ENCODE peak calls at places on chromosomes 13 and 19, in four cellular contexts. P, U, C and W are unnamed samples.

GRCh38 chr19:2594319-2594718 is 108.2 kb downstream of the GNG7 start:
- DNase-seq in P (no peak), U (no peak), C (no peak), W (no peak)

GRCh38 chr19:58558066-58558622 is at the start of gene UBE2M:
- DNase-seq in P (no peak), U (peak), C (no peak), W (no peak)

GRCh38 chr19:5585461-5586299 is 17.9 kb upstream of the TINCR start:
- DNase-seq in P (no peak), U (no peak), C (no peak), W (no peak)

GRCh38 chr19:42563352-42564210 is 31.1 kb downstream of the CEACAM8 start:
- DNase-seq in P (no peak), U (peak), C (peak), W (no peak)

GRCh38 chr19:14089412-14089661 is 1.2 kb downstream of the SAMD1 start:
- DNase-seq in P (no peak), U (no peak), C (no peak), W (no peak)

GRCh38 chr19:39408392-39409206 is 2.0 kb downstream of the ZFP36 start:
- DNase-seq in P (no peak), U (peak), C (peak), W (no peak)

GRCh38 chr13:84455143-84455905 is 573.0 kb upstream of the SLITRK1 start:
- DNase-seq in P (no peak), U (no peak), C (no peak), W (no peak)

GRCh38 chr13:109868583-109869311 is 82.4 kb upstream of the IRS2 start:
- DNase-seq in P (no peak), U (no peak), C (no peak), W (no peak)

GRCh38 chr13:49374585-49375290 is 69.1 kb downstream of the CAB39L start:
- DNase-seq in P (peak), U (no peak), C (no peak), W (no peak)

GRCh38 chr19:343451-343931 is 1.1 kb downstream of the MIER2 start:
- DNase-seq in P (no peak), U (no peak), C (no peak), W (no peak)

GRCh38 chr19:29467824-29468401 is 57.9 kb upstream of the VSTM2B start:
- DNase-seq in P (no peak), U (no peak), C (peak), W (no peak)

GRCh38 chr13:34155931-34156607 is 338.1 kb downstream of the RFC3 start:
- DNase-seq in P (no peak), U (no peak), C (peak), W (no peak)

GRCh38 chr13:36163809-36164308 is 32.7 kb upstream of the DCLK1 start:
- DNase-seq in P (peak), U (peak), C (peak), W (peak)

GRCh38 chr19:16542894-16543498 is 759 bp upstream of the CHERP start:
- DNase-seq in P (no peak), U (no peak), C (no peak), W (no peak)

GRCh38 chr13:21850013-21851006 is 179.4 kb downstream of the FGF9 start:
- DNase-seq in P (no peak), U (no peak), C (no peak), W (no peak)

GRCh38 chr19:48418317-48419064 is 25.0 kb downstream of the GRIN2D start:
- DNase-seq in P (no peak), U (no peak), C (no peak), W (no peak)

GRCh38 chr13:105278797-105279425 is 1256.6 kb downstream of the EFNB2 start:
- DNase-seq in P (no peak), U (no peak), C (no peak), W (no peak)

GRCh38 chr19:43476606-43477005 is 11.2 kb upstream of the LYPD3 start:
- DNase-seq in P (peak), U (no peak), C (no peak), W (peak)

GRCh38 chr13:84563611-84564010 is 681.3 kb upstream of the SLITRK1 start:
- DNase-seq in P (no peak), U (no peak), C (no peak), W (no peak)

GRCh38 chr13:48214519-48215121 is 18.4 kb upstream of the ITM2B start:
- DNase-seq in P (no peak), U (no peak), C (no peak), W (no peak)

GRCh38 chr13:76860706-76861105 is 25.5 kb downstream of the KCTD12 start:
- DNase-seq in P (no peak), U (no peak), C (no peak), W (no peak)

GRCh38 chr19:41705393-41706174 is 2.8 kb upstream of the CEACAM5 start:
- DNase-seq in P (no peak), U (peak), C (no peak), W (no peak)

GRCh38 chr19:35793381-35794165 is 18.2 kb downstream of the ARHGAP33 start:
- DNase-seq in P (no peak), U (no peak), C (no peak), W (no peak)

GRCh38 chr13:48318714-48319457 is 15.3 kb downstream of the RB1 start:
- DNase-seq in P (no peak), U (no peak), C (no peak), W (no peak)

GRCh38 chr19:46737761-46738171 is 8.1 kb upstream of the FKRP start:
- DNase-seq in P (no peak), U (no peak), C (no peak), W (no peak)

GRCh38 chr19:30909216-30909615 is 440.0 kb downstream of the TSHZ3 start:
- DNase-seq in P (no peak), U (no peak), C (no peak), W (no peak)

GRCh38 chr19:39138221-39139211 is 12.9 kb downstream of the PAK4 start:
- DNase-seq in P (no peak), U (no peak), C (no peak), W (no peak)

GRCh38 chr19:12994701-12995595 is at the start of gene NFIX:
- DNase-seq in P (no peak), U (peak), C (peak), W (no peak)

GRCh38 chr13:19864339-19865309 is 1.2 kb upstream of the ZMYM5 start:
- DNase-seq in P (no peak), U (peak), C (no peak), W (no peak)

GRCh38 chr19:53594811-53595509 is 36.8 kb upstream of the DPRX start:
- DNase-seq in P (no peak), U (no peak), C (no peak), W (no peak)

GRCh38 chr19:2769218-2769617 is 13.9 kb downstream of the SGTA start:
- DNase-seq in P (no peak), U (no peak), C (no peak), W (no peak)

GRCh38 chr13:108003626-108004025 is 211.7 kb downstream of the LIG4 start:
- DNase-seq in P (no peak), U (no peak), C (peak), W (no peak)

GRCh38 chr19:36058481-36059179 is 3.9 kb downstream of the WDR62 start:
- DNase-seq in P (no peak), U (no peak), C (no peak), W (no peak)

GRCh38 chr13:44104969-44105368 is 225.3 kb downstream of the LACC1 start:
- DNase-seq in P (no peak), U (no peak), C (no peak), W (no peak)

GRCh38 chr13:44108345-44108858 is 228.7 kb downstream of the LACC1 start:
- DNase-seq in P (no peak), U (peak), C (no peak), W (no peak)

GRCh38 chr13:44103721-44104490 is 224.2 kb downstream of the LACC1 start:
- DNase-seq in P (no peak), U (peak), C (no peak), W (no peak)

GRCh38 chr13:44107357-44108121 is 227.8 kb downstream of the LACC1 start:
- DNase-seq in P (no peak), U (no peak), C (no peak), W (no peak)

GRCh38 chr13:44106231-44107152 is 226.8 kb downstream of the LACC1 start:
- DNase-seq in P (no peak), U (no peak), C (no peak), W (no peak)
- H3K4me3 ChIP-seq in P (no peak), U (no peak), C (no peak), W (no peak)

DNA sequence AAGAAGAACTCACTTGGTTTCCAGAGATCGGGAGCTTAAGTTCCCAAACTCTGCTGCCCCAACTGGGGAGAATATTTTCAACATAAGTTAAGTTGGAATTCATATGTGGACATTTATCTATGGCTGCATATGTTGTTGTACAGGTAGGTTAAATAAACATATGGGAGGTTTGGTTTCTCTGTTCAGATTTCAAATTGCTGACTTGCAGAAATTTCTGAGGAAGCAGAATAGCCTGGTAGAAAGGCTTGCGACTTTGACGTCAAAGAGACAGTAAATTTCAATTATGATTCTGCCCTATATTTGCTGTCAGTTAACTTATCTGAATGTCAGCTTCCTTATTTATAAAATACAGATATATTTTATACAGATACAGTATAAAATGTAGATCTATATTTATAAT is 40.0 kb upstream of the TPP2 start:
- DNase-seq in P (no peak), U (no peak), C (no peak), W (no peak)
- H3K4me3 ChIP-seq in P (no peak), U (no peak), C (no peak), W (no peak)

DNA sequence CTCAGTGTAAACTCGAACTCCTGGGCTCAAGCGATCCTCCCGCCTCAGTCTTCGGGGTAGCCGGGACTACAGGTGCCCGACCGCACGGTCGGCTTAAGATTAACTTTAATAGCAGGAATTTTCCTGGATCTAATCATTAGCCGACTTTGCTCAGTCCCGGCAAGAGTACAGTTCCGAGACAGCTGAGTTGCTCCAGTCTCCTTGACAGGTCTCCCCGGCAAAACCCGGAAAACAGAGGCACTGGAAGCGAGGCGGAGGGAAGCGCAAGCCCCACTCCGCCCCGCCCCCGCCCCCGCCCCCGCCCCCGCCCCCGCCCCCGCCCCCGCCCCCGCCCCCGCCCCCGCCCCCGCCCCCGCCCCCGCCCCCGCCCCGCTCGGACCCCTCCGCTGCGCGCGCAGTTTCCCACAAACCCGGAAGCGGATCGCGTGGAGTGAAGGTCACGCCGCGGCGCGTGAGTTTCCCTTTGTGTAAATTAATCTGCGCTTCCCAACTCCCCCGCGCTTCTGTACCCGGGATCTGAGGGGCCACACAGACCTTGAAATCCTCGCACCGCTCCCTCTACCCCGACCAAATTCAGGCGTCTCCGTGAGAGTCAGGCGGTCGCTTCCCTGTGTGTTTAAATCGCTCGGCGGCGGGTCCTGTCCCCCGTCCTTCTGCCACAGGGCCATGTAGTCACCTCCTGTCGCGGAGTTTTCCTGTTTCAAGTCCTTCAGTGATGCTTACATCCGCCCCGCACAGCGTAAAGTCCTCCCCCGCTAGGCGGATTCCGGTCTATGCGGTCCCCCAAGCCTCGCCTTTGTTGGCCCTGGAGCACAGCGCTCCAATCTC is at the start of gene ZNF480:
- DNase-seq in P (peak), U (peak), C (peak), W (peak)
- H3K4me3 ChIP-seq in P (peak), U (peak), C (peak), W (peak)

GRCh38 chr13:39451301-39451700 is 151.7 kb downstream of the LHFPL6 start:
- DNase-seq in P (no peak), U (no peak), C (peak), W (no peak)

GRCh38 chr13:39452412-39452811 is 150.6 kb downstream of the LHFPL6 start:
- DNase-seq in P (no peak), U (no peak), C (no peak), W (peak)

GRCh38 chr13:39452834-39453233 is 150.2 kb downstream of the LHFPL6 start:
- DNase-seq in P (no peak), U (no peak), C (no peak), W (no peak)

GRCh38 chr13:39450176-39450575 is 152.8 kb downstream of the LHFPL6 start:
- DNase-seq in P (no peak), U (no peak), C (no peak), W (no peak)

DNA sequence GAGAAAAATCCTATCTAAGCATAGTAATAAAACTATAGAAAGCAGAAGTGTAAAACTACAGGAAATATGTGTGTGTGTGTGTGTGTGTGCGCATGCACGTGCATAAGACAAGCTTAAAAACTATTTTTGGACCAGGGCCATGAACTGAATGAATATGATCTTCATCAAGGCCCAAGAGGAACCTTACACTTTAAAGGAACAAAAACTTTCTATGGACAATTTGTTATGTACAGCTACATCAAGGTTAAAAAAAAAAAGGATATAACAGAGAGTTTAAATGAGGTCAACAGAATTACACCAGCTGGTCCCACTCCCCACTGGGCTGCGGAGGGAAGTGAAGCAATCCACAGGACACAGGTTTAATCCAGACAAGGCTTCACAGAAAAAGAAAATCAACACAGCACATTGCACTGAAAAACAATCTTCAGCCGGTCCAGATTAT is 151.1 kb downstream of the LHFPL6 start:
- DNase-seq in P (no peak), U (peak), C (peak), W (no peak)
- H3K4me3 ChIP-seq in P (no peak), U (no peak), C (no peak), W (no peak)

DNA sequence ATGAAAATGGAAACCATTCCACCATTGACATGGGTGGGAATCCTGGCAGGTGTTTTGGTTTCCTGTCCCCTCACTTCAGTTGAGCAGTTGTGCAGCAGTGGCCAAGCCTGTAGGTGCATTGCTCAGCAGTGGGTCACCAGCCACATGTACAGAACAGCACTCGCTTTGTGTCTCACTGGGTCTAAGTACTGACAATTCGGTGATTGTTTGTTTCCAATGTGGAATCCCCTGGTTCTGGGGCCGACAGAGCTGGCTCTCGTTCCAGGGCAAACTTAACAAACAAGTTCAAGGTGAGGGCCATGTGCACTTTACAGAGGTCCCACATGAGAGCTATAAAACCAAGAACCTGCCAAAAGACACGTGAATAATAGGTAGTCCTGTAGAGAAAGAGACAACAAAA is 54.1 kb upstream of the SPATA13 start:
- DNase-seq in P (no peak), U (no peak), C (no peak), W (no peak)
- H3K4me3 ChIP-seq in P (no peak), U (no peak), C (no peak), W (no peak)

GRCh38 chr19:51422053-51422448 is 4.6 kb upstream of the SIGLEC10 start:
- DNase-seq in P (peak), U (peak), C (peak), W (no peak)
- H3K4me3 ChIP-seq in P (no peak), U (no peak), C (no peak), W (no peak)

DNA sequence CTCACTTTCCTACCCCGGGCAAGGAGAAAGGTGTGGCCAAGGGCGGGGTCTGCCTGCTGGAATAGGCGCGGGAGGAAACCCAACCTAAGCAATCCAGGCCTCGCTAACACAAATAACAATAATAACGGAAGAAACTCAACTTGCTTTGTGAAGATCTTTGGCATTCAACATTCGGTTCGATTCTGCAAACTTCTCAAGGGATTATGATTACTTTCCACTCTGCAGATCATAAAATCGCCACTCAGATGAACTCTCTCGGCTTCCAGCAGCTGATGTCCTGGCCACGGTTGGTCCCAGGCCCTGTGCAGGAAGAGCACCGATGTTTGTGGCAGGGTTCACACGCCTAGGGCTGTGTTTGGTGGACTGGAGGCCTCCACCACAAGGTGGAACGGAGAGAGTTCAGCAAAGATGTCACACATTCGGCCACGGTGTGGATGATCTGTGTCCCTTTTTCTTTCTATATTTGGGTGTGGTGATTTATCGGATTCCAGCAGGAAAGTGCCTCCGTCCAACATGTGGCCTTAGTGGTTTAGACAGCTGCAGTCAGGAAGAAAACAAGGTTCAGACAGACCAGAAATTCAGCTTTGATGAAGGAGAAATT is 420 bp upstream of the SHISA2 start:
- DNase-seq in P (no peak), U (no peak), C (no peak), W (no peak)
- H3K4me3 ChIP-seq in P (peak), U (peak), C (no peak), W (peak)

GRCh38 chr13:112586334-112586733 is 1.6 kb downstream of the TUBGCP3 start:
- DNase-seq in P (no peak), U (no peak), C (no peak), W (no peak)
- H3K4me3 ChIP-seq in P (no peak), U (no peak), C (peak), W (no peak)